ENCODE peak calls at places on chromosomes 16 and 17, in eight cellular contexts. I, P, E, F, T, M, Q and D are unnamed samples.

GRCh38 chr17:57136355-57136754 is 51.3 kb downstream of the AKAP1 start:
- DNase-seq in I (no peak), P (no peak), E (no peak), F (no peak), T (no peak), M (no peak), Q (no peak), D (no peak)

GRCh38 chr16:70520612-70521297 is 2.6 kb downstream of the COG4 start:
- DNase-seq in I (no peak), P (no peak), E (peak; percentile 74), F (no peak), T (peak; percentile 68), M (no peak), Q (peak; percentile 28), D (no peak)

GRCh38 chr17:81991684-81992513 is 14.5 kb downstream of the ASPSCR1 start:
- DNase-seq in I (peak; percentile 20), P (no peak), E (peak; percentile 31), F (no peak), T (peak; percentile 59), M (no peak), Q (peak; percentile 76), D (peak; percentile 92)

GRCh38 chr16:52470601-52471000 is 76.3 kb downstream of the TOX3 start:
- DNase-seq in I (no peak), P (no peak), E (no peak), F (no peak), T (no peak), M (no peak), Q (no peak), D (no peak)

GRCh38 chr17:21513012-21513570 is 136.9 kb downstream of the KCNJ12 start:
- DNase-seq in I (peak; percentile 80), P (peak; percentile 5), E (peak; percentile 64), F (peak; percentile 27), T (peak; percentile 70), M (peak; percentile 68), Q (peak; percentile 67), D (peak; percentile 80)

GRCh38 chr16:57538235-57538711 is 1.9 kb upstream of the CCDC102A start:
- DNase-seq in I (no peak), P (no peak), E (no peak), F (no peak), T (no peak), M (no peak), Q (no peak), D (peak; percentile 13)

GRCh38 chr16:70465999-70466811 is 11.8 kb downstream of the FCSK start:
- DNase-seq in I (no peak), P (no peak), E (no peak), F (no peak), T (no peak), M (no peak), Q (no peak), D (no peak)

GRCh38 chr16:86831366-86831765 is 253.0 kb downstream of the FOXL1 start:
- DNase-seq in I (no peak), P (no peak), E (no peak), F (no peak), T (no peak), M (no peak), Q (no peak), D (no peak)

GRCh38 chr16:27761816-27762215 is 211.9 kb downstream of the KATNIP start:
- DNase-seq in I (no peak), P (no peak), E (no peak), F (no peak), T (no peak), M (no peak), Q (no peak), D (no peak)

DNA sequence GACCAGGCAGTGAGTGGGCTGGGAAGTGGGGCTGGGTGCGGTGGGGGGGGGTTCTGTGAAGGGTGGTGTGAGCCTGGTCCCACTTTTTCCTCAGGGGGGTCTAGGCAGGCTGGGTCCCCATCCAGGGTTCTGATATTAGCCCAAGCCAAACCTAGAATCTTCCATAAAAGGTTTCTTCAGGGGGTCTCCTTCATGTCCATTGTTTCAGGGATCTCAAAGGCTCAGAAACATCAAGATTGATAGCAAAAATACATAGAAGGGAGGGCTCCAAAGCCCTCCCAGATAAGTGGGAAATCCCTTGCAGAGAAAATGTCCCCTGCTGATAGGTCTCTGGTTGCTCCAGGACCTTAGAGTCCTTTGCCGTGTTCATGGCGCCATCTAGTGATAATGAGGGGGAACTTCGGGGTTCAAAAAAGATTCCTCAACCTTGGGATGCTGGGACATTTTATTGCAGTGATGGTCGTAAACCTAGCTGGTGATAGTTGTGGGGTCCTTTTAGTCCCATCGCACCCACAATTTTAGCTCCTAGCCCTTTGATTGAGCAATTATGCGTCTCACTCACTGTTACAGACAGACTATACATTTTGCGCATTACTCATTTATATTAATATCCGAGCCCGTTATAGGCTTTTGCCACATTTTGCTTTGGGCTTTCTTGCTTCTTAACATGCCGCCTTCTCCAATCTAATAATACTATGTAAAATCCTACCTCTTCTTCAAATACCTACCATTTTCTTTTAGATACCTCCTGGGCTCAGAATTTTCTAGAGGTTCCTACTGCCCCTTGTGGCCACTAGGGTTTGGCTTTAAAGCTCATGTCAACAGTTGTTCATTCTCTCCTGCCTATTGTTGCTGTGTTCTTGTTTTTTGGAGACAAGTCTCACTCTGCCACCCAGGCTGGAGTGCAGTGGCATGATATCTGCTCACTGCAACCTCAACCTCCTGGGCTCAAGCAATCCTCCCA is 35.1 kb downstream of the IGF2BP1 start:
- DNase-seq in I (peak; percentile 83), P (peak; percentile 33), E (peak; percentile 81), F (no peak), T (peak; percentile 89), M (peak; percentile 77), Q (peak; percentile 85), D (peak; percentile 62)
- H3K4me1 ChIP-seq in I (no peaks in the 10 kb centered on the region), P (no peaks in the 10 kb centered on the region), E (no peaks in the 10 kb centered on the region), F (peaks cover 2% of the 10 kb centered on the region), T (peaks cover 3% of the 10 kb centered on the region), M (no peaks in the 10 kb centered on the region), Q (no peaks in the 10 kb centered on the region), D (no peaks in the 10 kb centered on the region)

DNA sequence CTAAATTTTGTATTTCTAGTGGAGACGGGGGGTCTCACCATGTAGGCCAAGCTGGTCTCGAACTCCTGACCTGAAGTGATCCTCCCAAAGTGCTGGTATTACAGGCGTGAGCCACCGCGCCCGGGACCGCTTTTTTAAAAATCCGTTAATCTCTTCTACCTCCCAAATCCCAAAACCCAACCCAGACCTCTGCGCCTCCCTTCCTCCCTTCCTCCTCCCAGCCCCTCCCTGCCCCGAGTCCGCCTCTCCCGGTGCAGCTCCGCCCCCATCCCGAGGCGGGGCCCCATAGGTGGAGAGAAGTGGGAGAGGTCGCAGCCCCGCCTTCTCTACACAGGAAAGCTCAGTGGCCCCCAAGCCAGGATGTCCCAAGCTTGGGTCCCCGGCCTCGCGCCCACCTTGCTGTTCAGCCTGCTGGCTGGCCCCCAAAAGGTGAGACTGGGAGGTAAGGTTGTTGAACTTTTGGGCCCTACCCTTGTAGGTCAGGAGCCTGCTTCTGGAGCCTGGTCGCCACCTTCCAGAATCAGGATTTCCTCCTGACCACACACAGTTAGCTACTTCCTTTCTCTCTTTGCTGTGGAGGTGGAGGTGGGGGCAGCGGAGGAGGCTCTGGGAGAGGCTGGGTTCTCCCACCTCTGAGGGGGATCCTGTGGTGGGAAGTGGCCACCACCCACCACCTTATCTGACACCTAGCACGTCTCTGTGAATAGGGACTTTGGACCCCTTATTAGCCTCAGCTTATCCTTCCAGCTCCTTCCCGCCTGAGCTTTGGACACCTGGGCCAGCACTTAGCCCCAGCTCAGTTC is at the start of gene TMEM92:
- DNase-seq in I (peak; percentile 46), P (no peak), E (no peak), F (peak; percentile 69), T (no peak), M (no peak), Q (no peak), D (peak; percentile 91)
- H3K9ac ChIP-seq in I (no peak within 1 kb of the TSS), P (peak within 1 kb of the TSS; percentile 71), E (peak within 1 kb of the TSS; percentile 63), F (peak within 1 kb of the TSS; percentile 67), T (peak within 1 kb of the TSS; percentile 89), M (no peak within 1 kb of the TSS), Q (peak within 1 kb of the TSS; percentile 55), D (peak within 1 kb of the TSS; percentile 32)

DNA sequence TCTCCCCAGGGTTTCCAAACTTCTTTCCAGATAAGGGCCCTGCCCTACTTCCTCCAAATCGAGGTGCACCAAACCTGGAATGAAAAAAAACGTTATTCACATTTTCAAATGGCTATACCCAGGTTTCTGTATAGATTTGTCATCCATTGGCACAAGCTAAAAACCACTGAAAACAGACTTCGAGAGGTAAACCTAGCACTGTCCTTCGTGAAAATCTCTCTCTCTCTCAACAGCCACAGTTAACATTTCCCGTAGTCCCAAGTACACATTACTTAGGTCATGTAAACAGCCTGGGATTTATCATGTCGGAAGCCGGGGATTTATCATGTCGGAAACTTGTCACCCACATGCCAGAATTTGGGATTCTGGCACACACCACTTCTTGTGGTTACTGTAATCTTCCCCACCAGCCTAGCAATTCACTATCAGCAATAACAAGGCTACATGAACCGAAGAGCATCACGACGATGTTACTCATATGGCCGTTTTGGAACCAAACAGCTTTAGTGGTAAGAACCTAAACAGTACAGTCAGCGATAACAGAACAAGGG is 1.2 kb downstream of the DDX5 start:
- DNase-seq in I (no peak), P (no peak), E (peak; percentile 75), F (no peak), T (peak; percentile 73), M (no peak), Q (no peak), D (no peak)
- H3K4me1 ChIP-seq in I (peaks cover 3% of the 10 kb centered on the region), P (peaks cover 58% of the 10 kb centered on the region), E (peaks cover 2% of the 10 kb centered on the region), F (no peaks in the 10 kb centered on the region), T (peaks cover 6% of the 10 kb centered on the region), M (peaks cover 41% of the 10 kb centered on the region), Q (peaks cover 12% of the 10 kb centered on the region), D (peaks cover 8% of the 10 kb centered on the region)

DNA sequence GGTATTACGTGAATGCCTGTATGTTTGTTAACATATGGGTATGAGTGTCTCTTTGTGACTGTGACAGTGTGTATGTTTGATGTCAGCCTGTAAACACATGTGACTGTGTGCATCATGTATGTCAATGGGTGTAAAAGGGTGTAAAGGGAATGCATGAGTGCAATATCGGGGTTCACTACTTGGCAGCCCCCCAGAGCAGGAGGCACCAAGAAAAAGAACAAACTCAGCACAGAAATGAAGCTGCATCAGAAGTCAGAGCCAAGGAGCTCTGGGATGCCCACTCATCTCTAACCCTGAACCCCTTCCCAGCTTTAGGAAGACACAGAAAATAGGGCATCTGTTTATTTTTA is 2.1 kb upstream of the HOXB6 start:
- DNase-seq in I (no peak), P (no peak), E (no peak), F (no peak), T (no peak), M (no peak), Q (no peak), D (no peak)
- H3K9ac ChIP-seq in I (no peak overlapping the region), P (no peak overlapping the region), E (no peak overlapping the region), F (no peak overlapping the region), T (peak overlapping the region; percentile 96), M (no peak overlapping the region), Q (no peak overlapping the region), D (no peak overlapping the region)

DNA sequence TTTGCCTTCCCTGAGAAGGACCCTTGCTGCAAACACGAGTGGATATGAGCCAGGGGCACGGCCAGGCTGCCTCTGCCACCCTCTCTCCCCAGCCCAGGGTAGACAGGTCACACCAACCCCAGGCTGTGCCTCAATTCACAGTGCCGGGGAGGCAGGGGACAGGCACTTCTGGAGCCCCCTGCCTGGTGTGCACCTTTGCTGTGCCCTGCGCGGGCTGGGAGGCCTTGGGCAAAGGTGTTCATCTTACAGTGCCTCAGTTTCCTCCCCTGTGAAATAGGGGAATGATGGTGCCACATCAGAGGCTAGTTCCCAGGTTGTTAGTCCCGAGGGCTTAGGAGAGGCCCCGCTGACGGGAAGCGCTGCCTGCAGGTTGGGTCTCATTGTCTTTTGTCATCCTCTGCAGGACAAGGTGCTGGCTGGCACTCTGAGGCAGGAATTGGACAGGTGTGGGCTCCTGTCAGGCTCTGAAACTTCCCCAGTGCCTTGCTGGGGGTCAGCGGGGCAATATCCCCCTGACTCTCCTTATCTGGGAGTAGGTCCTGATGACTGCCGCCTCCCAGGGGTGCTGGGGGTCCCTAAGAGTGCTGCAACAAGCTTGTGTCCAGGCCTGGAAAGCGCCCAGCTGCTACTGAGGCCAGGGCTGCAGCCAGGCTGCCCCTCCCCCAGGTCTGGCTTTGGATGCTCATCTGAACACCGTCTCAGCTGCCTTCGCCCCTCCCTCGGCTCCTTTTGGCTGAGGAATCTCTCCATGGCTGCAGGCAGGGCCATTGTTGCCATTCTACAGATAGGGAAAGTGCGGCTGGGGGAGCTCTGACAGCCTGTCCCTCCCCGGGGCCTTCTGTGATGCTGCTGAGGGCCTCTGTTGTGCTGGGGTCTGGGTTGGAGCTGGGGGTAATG is 3.1 kb downstream of the PRSS21 start:
- DNase-seq in I (no peak), P (no peak), E (no peak), F (no peak), T (no peak), M (no peak), Q (no peak), D (no peak)
- H3K4me1 ChIP-seq in I (peaks cover 8% of the 10 kb centered on the region), P (no peaks in the 10 kb centered on the region), E (no peaks in the 10 kb centered on the region), F (peaks cover 4% of the 10 kb centered on the region), T (no peaks in the 10 kb centered on the region), M (no peaks in the 10 kb centered on the region), Q (no peaks in the 10 kb centered on the region), D (no peaks in the 10 kb centered on the region)